ENCODE peak calls at places on chromosomes 7 and 10, in nine cellular contexts. One of them, this sample, is unnamed.
A peak's percentile ranks its signal among the peaks of the same experiment; 100 is the strongest.

GRCh38 chr7:143878884-143879283 is 23.1 kb downstream of the TCAF1 start:
- DNase-seq in BE2C: peak; percentile 65
- DNase-seq in CD4-positive, CD25-positive, alpha-beta regulatory T cell: no peak
- DNase-seq in Panc1: no peak
- DNase-seq in aorta: no peak
- DNase-seq in mucosa of descending colon: no peak
- DNase-seq in HCT116: no peak
- DNase-seq in left ventricle myocardium inferior: no peak
- DNase-seq in stomach: no peak
- DNase-seq in this sample: no peak

GRCh38 chr7:81887098-81887497 is 117.3 kb upstream of the HGF start:
- DNase-seq in BE2C: peak; percentile 63
- DNase-seq in CD4-positive, CD25-positive, alpha-beta regulatory T cell: no peak
- DNase-seq in Panc1: no peak
- DNase-seq in aorta: no peak
- DNase-seq in mucosa of descending colon: no peak
- DNase-seq in HCT116: no peak
- DNase-seq in left ventricle myocardium inferior: no peak
- DNase-seq in stomach: no peak
- DNase-seq in this sample: no peak

GRCh38 chr7:47654672-47655340 is 72.9 kb upstream of the TNS3 start:
- DNase-seq in BE2C: no peak
- DNase-seq in CD4-positive, CD25-positive, alpha-beta regulatory T cell: no peak
- DNase-seq in Panc1: no peak
- DNase-seq in aorta: no peak
- DNase-seq in mucosa of descending colon: no peak
- DNase-seq in HCT116: no peak
- DNase-seq in left ventricle myocardium inferior: no peak
- DNase-seq in stomach: no peak
- DNase-seq in this sample: no peak

GRCh38 chr10:113202011-113202410 is 252.0 kb downstream of the TCF7L2 start:
- DNase-seq in BE2C: no peak
- DNase-seq in CD4-positive, CD25-positive, alpha-beta regulatory T cell: no peak
- DNase-seq in Panc1: no peak
- DNase-seq in aorta: no peak
- DNase-seq in mucosa of descending colon: no peak
- DNase-seq in HCT116: no peak
- DNase-seq in left ventricle myocardium inferior: no peak
- DNase-seq in stomach: no peak
- DNase-seq in this sample: no peak

GRCh38 chr7:38317457-38318037 is 44.1 kb upstream of the TARP start:
- DNase-seq in BE2C: no peak
- DNase-seq in CD4-positive, CD25-positive, alpha-beta regulatory T cell: no peak
- DNase-seq in Panc1: no peak
- DNase-seq in aorta: no peak
- DNase-seq in mucosa of descending colon: no peak
- DNase-seq in HCT116: no peak
- DNase-seq in left ventricle myocardium inferior: no peak
- DNase-seq in stomach: no peak
- DNase-seq in this sample: no peak

GRCh38 chr7:150811-151221 is 41.6 kb upstream of the FAM20C start:
- DNase-seq in BE2C: no peak
- DNase-seq in CD4-positive, CD25-positive, alpha-beta regulatory T cell: no peak
- DNase-seq in Panc1: no peak
- DNase-seq in aorta: peak; percentile 76
- DNase-seq in mucosa of descending colon: peak; percentile 36
- DNase-seq in HCT116: no peak
- DNase-seq in left ventricle myocardium inferior: no peak
- DNase-seq in stomach: no peak
- DNase-seq in this sample: no peak

GRCh38 chr7:155792315-155792960 is 19.8 kb downstream of the SHH start:
- DNase-seq in BE2C: no peak
- DNase-seq in CD4-positive, CD25-positive, alpha-beta regulatory T cell: no peak
- DNase-seq in Panc1: no peak
- DNase-seq in aorta: no peak
- DNase-seq in mucosa of descending colon: no peak
- DNase-seq in HCT116: no peak
- DNase-seq in left ventricle myocardium inferior: no peak
- DNase-seq in stomach: no peak
- DNase-seq in this sample: no peak

GRCh38 chr10:63711361-63711760 is 190.2 kb downstream of the REEP3 start:
- DNase-seq in BE2C: no peak
- DNase-seq in CD4-positive, CD25-positive, alpha-beta regulatory T cell: no peak
- DNase-seq in Panc1: no peak
- DNase-seq in aorta: peak; percentile 52
- DNase-seq in mucosa of descending colon: no peak
- DNase-seq in HCT116: no peak
- DNase-seq in left ventricle myocardium inferior: peak; percentile 38
- DNase-seq in stomach: peak; percentile 72
- DNase-seq in this sample: no peak

GRCh38 chr7:1924185-1924817 is 254.2 kb downstream of the ELFN1 start:
- DNase-seq in BE2C: no peak
- DNase-seq in CD4-positive, CD25-positive, alpha-beta regulatory T cell: no peak
- DNase-seq in Panc1: no peak
- DNase-seq in aorta: no peak
- DNase-seq in mucosa of descending colon: no peak
- DNase-seq in HCT116: no peak
- DNase-seq in left ventricle myocardium inferior: no peak
- DNase-seq in stomach: no peak
- DNase-seq in this sample: no peak

GRCh38 chr10:6473901-6474370 is 106.1 kb downstream of the PRKCQ start:
- DNase-seq in BE2C: no peak
- DNase-seq in CD4-positive, CD25-positive, alpha-beta regulatory T cell: peak; percentile 63
- DNase-seq in Panc1: no peak
- DNase-seq in aorta: no peak
- DNase-seq in mucosa of descending colon: no peak
- DNase-seq in HCT116: no peak
- DNase-seq in left ventricle myocardium inferior: no peak
- DNase-seq in stomach: no peak
- DNase-seq in this sample: no peak

GRCh38 chr10:60122190-60122589 is 215.8 kb upstream of the CCDC6 start:
- DNase-seq in BE2C: no peak
- DNase-seq in CD4-positive, CD25-positive, alpha-beta regulatory T cell: no peak
- DNase-seq in Panc1: no peak
- DNase-seq in aorta: no peak
- DNase-seq in mucosa of descending colon: no peak
- DNase-seq in HCT116: no peak
- DNase-seq in left ventricle myocardium inferior: no peak
- DNase-seq in stomach: no peak
- DNase-seq in this sample: no peak

GRCh38 chr7:98355250-98355538 is 45.7 kb downstream of the BAIAP2L1 start:
- DNase-seq in BE2C: no peak
- DNase-seq in CD4-positive, CD25-positive, alpha-beta regulatory T cell: no peak
- DNase-seq in Panc1: no peak
- DNase-seq in aorta: no peak
- DNase-seq in mucosa of descending colon: no peak
- DNase-seq in HCT116: no peak
- DNase-seq in left ventricle myocardium inferior: no peak
- DNase-seq in stomach: no peak
- DNase-seq in this sample: no peak

GRCh38 chr10:117242463-117242832 is 1.5 kb downstream of the SLC18A2 start:
- DNase-seq in BE2C: no peak
- DNase-seq in CD4-positive, CD25-positive, alpha-beta regulatory T cell: no peak
- DNase-seq in Panc1: no peak
- DNase-seq in aorta: no peak
- DNase-seq in mucosa of descending colon: no peak
- DNase-seq in HCT116: no peak
- DNase-seq in left ventricle myocardium inferior: no peak
- DNase-seq in stomach: no peak
- DNase-seq in this sample: no peak

GRCh38 chr7:129492406-129492805 is 9.9 kb upstream of the SMKR1 start:
- DNase-seq in BE2C: no peak
- DNase-seq in CD4-positive, CD25-positive, alpha-beta regulatory T cell: no peak
- DNase-seq in Panc1: no peak
- DNase-seq in aorta: no peak
- DNase-seq in mucosa of descending colon: no peak
- DNase-seq in HCT116: no peak
- DNase-seq in left ventricle myocardium inferior: no peak
- DNase-seq in stomach: no peak
- DNase-seq in this sample: no peak

GRCh38 chr10:2222631-2223030 is 485.3 kb upstream of the ADARB2 start:
- DNase-seq in BE2C: no peak
- DNase-seq in CD4-positive, CD25-positive, alpha-beta regulatory T cell: no peak
- DNase-seq in Panc1: no peak
- DNase-seq in aorta: no peak
- DNase-seq in mucosa of descending colon: no peak
- DNase-seq in HCT116: no peak
- DNase-seq in left ventricle myocardium inferior: no peak
- DNase-seq in stomach: no peak
- DNase-seq in this sample: no peak

GRCh38 chr7:114295522-114295921 is 119.1 kb upstream of the FOXP2 start:
- DNase-seq in BE2C: no peak
- DNase-seq in CD4-positive, CD25-positive, alpha-beta regulatory T cell: no peak
- DNase-seq in Panc1: no peak
- DNase-seq in aorta: no peak
- DNase-seq in mucosa of descending colon: no peak
- DNase-seq in HCT116: no peak
- DNase-seq in left ventricle myocardium inferior: no peak
- DNase-seq in stomach: no peak
- DNase-seq in this sample: no peak

GRCh38 chr10:51986531-51986930 is 287.1 kb upstream of the CSTF2T start:
- DNase-seq in BE2C: no peak
- DNase-seq in CD4-positive, CD25-positive, alpha-beta regulatory T cell: no peak
- DNase-seq in Panc1: no peak
- DNase-seq in aorta: no peak
- DNase-seq in mucosa of descending colon: no peak
- DNase-seq in HCT116: no peak
- DNase-seq in left ventricle myocardium inferior: no peak
- DNase-seq in stomach: no peak
- DNase-seq in this sample: no peak

GRCh38 chr10:13690281-13690825 is 103.6 kb downstream of the PRPF18 start:
- DNase-seq in BE2C: no peak
- DNase-seq in CD4-positive, CD25-positive, alpha-beta regulatory T cell: no peak
- DNase-seq in Panc1: no peak
- DNase-seq in aorta: no peak
- DNase-seq in mucosa of descending colon: no peak
- DNase-seq in HCT116: no peak
- DNase-seq in left ventricle myocardium inferior: no peak
- DNase-seq in stomach: no peak
- DNase-seq in this sample: no peak
- H3K4me1 ChIP-seq in BE2C: no peaks in the 10 kb centered on the region
- H3K4me1 ChIP-seq in CD4-positive, CD25-positive, alpha-beta regulatory T cell: no peaks in the 10 kb centered on the region
- H3K4me1 ChIP-seq in Panc1: no peaks in the 10 kb centered on the region
- H3K4me1 ChIP-seq in aorta: no peaks in the 10 kb centered on the region
- H3K4me1 ChIP-seq in mucosa of descending colon: no peaks in the 10 kb centered on the region
- H3K4me1 ChIP-seq in HCT116: no peaks in the 10 kb centered on the region
- H3K4me1 ChIP-seq in left ventricle myocardium inferior: peaks cover 68% of the 10 kb centered on the region
- H3K4me1 ChIP-seq in stomach: peaks cover 22% of the 10 kb centered on the region
- H3K4me1 ChIP-seq in this sample: no peaks in the 10 kb centered on the region

DNA sequence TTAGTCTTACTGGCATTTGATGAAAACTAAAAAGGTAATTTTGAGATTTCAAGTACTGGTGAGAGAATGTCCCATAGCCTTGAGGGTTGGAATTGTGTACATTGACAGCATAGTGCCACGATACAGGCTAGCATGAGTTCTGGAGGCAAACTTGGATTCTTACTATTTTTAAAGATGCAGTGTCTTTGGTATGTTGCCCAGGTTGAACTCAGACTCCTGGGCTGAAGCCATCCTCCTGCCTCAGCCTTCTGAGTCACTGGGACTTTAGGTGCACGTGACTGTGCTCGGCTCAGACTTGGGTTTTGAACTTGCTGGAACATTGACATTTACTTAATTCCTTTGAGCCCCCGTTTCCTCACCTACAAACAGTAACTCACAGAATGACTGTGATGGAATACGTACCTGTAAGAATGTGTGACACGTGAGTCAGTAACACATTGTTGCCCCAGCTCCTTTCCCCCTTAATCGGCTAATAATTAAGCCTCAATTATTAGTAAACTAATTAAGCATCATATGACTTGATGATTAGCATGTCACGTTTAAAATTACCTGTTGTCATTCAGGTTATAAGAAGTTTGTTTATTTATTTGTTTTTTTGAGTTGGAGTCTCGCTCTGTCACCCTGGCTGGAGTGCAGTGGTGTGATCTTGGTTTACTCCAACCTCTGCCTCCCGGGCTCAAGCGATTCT is 10.6 kb downstream of the DNAJB6 start:
- DNase-seq in BE2C: no peak
- DNase-seq in CD4-positive, CD25-positive, alpha-beta regulatory T cell: no peak
- DNase-seq in Panc1: no peak
- DNase-seq in aorta: peak; percentile 76
- DNase-seq in mucosa of descending colon: no peak
- DNase-seq in HCT116: peak; percentile 49
- DNase-seq in left ventricle myocardium inferior: peak; percentile 29
- DNase-seq in stomach: no peak
- DNase-seq in this sample: peak; percentile 46
- H3K4me3 ChIP-seq in BE2C: no peak overlapping the region
- H3K4me3 ChIP-seq in CD4-positive, CD25-positive, alpha-beta regulatory T cell: peak overlapping the region; percentile 58
- H3K4me3 ChIP-seq in Panc1: peak overlapping the region; percentile 34
- H3K4me3 ChIP-seq in aorta: peak overlapping the region; percentile 26
- H3K4me3 ChIP-seq in mucosa of descending colon: no peak overlapping the region
- H3K4me3 ChIP-seq in HCT116: peak overlapping the region; percentile 11
- H3K4me3 ChIP-seq in left ventricle myocardium inferior: peak overlapping the region; percentile 36
- H3K4me3 ChIP-seq in stomach: no peak overlapping the region
- H3K4me3 ChIP-seq in this sample: no peak overlapping the region

GRCh38 chr10:102262744-102263370 is 17.5 kb downstream of the GBF1 start:
- DNase-seq in BE2C: no peak
- DNase-seq in CD4-positive, CD25-positive, alpha-beta regulatory T cell: no peak
- DNase-seq in Panc1: no peak
- DNase-seq in aorta: no peak
- DNase-seq in mucosa of descending colon: no peak
- DNase-seq in HCT116: no peak
- DNase-seq in left ventricle myocardium inferior: no peak
- DNase-seq in stomach: no peak
- DNase-seq in this sample: no peak
- H3K4me1 ChIP-seq in BE2C: no peaks in the 10 kb centered on the region
- H3K4me1 ChIP-seq in CD4-positive, CD25-positive, alpha-beta regulatory T cell: peaks cover 5% of the 10 kb centered on the region
- H3K4me1 ChIP-seq in Panc1: no peaks in the 10 kb centered on the region
- H3K4me1 ChIP-seq in aorta: no peaks in the 10 kb centered on the region
- H3K4me1 ChIP-seq in mucosa of descending colon: peaks cover 3% of the 10 kb centered on the region
- H3K4me1 ChIP-seq in HCT116: no peaks in the 10 kb centered on the region
- H3K4me1 ChIP-seq in left ventricle myocardium inferior: peaks cover 76% of the 10 kb centered on the region
- H3K4me1 ChIP-seq in stomach: peaks cover 63% of the 10 kb centered on the region
- H3K4me1 ChIP-seq in this sample: no peaks in the 10 kb centered on the region

GRCh38 chr10:132516771-132517725 is 20.5 kb upstream of the INPP5A start:
- DNase-seq in BE2C: peak; percentile 59
- DNase-seq in CD4-positive, CD25-positive, alpha-beta regulatory T cell: no peak
- DNase-seq in Panc1: peak; percentile 72
- DNase-seq in aorta: peak; percentile 96
- DNase-seq in mucosa of descending colon: peak; percentile 70
- DNase-seq in HCT116: no peak
- DNase-seq in left ventricle myocardium inferior: peak; percentile 94
- DNase-seq in stomach: peak; percentile 87
- DNase-seq in this sample: peak; percentile 81

GRCh38 chr10:132514841-132515521 is 22.6 kb upstream of the INPP5A start:
- DNase-seq in BE2C: no peak
- DNase-seq in CD4-positive, CD25-positive, alpha-beta regulatory T cell: no peak
- DNase-seq in Panc1: no peak
- DNase-seq in aorta: no peak
- DNase-seq in mucosa of descending colon: no peak
- DNase-seq in HCT116: no peak
- DNase-seq in left ventricle myocardium inferior: no peak
- DNase-seq in stomach: peak; percentile 13
- DNase-seq in this sample: no peak

GRCh38 chr10:132517951-132518521 is 19.6 kb upstream of the INPP5A start:
- DNase-seq in BE2C: no peak
- DNase-seq in CD4-positive, CD25-positive, alpha-beta regulatory T cell: no peak
- DNase-seq in Panc1: no peak
- DNase-seq in aorta: no peak
- DNase-seq in mucosa of descending colon: no peak
- DNase-seq in HCT116: no peak
- DNase-seq in left ventricle myocardium inferior: no peak
- DNase-seq in stomach: no peak
- DNase-seq in this sample: no peak

GRCh38 chr10:132518572-132519381 is 18.8 kb upstream of the INPP5A start:
- DNase-seq in BE2C: no peak
- DNase-seq in CD4-positive, CD25-positive, alpha-beta regulatory T cell: no peak
- DNase-seq in Panc1: no peak
- DNase-seq in aorta: no peak
- DNase-seq in mucosa of descending colon: peak; percentile 93
- DNase-seq in HCT116: peak; percentile 51
- DNase-seq in left ventricle myocardium inferior: peak; percentile 86
- DNase-seq in stomach: peak; percentile 92
- DNase-seq in this sample: no peak

GRCh38 chr10:132515811-132516726 is 21.5 kb upstream of the INPP5A start:
- DNase-seq in BE2C: no peak
- DNase-seq in CD4-positive, CD25-positive, alpha-beta regulatory T cell: no peak
- DNase-seq in Panc1: no peak
- DNase-seq in aorta: no peak
- DNase-seq in mucosa of descending colon: no peak
- DNase-seq in HCT116: no peak
- DNase-seq in left ventricle myocardium inferior: no peak
- DNase-seq in stomach: peak; percentile 8
- DNase-seq in this sample: no peak
- H3K4me3 ChIP-seq in BE2C: no peak overlapping the region
- H3K4me3 ChIP-seq in CD4-positive, CD25-positive, alpha-beta regulatory T cell: no peak overlapping the region
- H3K4me3 ChIP-seq in Panc1: peak overlapping the region; percentile 56
- H3K4me3 ChIP-seq in aorta: no peak overlapping the region
- H3K4me3 ChIP-seq in mucosa of descending colon: no peak overlapping the region
- H3K4me3 ChIP-seq in HCT116: peak overlapping the region; percentile 33
- H3K4me3 ChIP-seq in left ventricle myocardium inferior: peak overlapping the region; percentile 64
- H3K4me3 ChIP-seq in stomach: no peak overlapping the region
- H3K4me3 ChIP-seq in this sample: no peak overlapping the region

This sample was measured in A549.